ENCODE peak calls at places on chromosomes 7 and 10, in seven cellular contexts. One of them, this sample, is unnamed.
A peak's percentile ranks its signal among the peaks of the same experiment; 100 is the strongest.

GRCh38 chr7:147811923-147812322 is 778.6 kb upstream of the C7orf33 start:
- DNase-seq in omental fat pad: no peak
- DNase-seq in activated CD4-positive, alpha-beta T cell treated with anti-CD3 and anti-CD28 coated beads for 24 hours: no peak
- DNase-seq in NCI-H774: no peak
- DNase-seq in hepatic stellate cell: no peak
- DNase-seq in GM23338: no peak
- DNase-seq in NCI-H1092 treated with DMSO at 0.1 percent for 48 hours: no peak
- DNase-seq in this sample: no peak

GRCh38 chr10:101838416-101838970 is 5.1 kb downstream of the KCNIP2 start:
- DNase-seq in omental fat pad: no peak
- DNase-seq in activated CD4-positive, alpha-beta T cell treated with anti-CD3 and anti-CD28 coated beads for 24 hours: no peak
- DNase-seq in NCI-H774: no peak
- DNase-seq in hepatic stellate cell: no peak
- DNase-seq in GM23338: no peak
- DNase-seq in NCI-H1092 treated with DMSO at 0.1 percent for 48 hours: no peak
- DNase-seq in this sample: no peak

GRCh38 chr7:87564290-87564963 is 36.3 kb downstream of the ABCB1 start:
- DNase-seq in omental fat pad: no peak
- DNase-seq in activated CD4-positive, alpha-beta T cell treated with anti-CD3 and anti-CD28 coated beads for 24 hours: no peak
- DNase-seq in NCI-H774: no peak
- DNase-seq in hepatic stellate cell: peak; percentile 2
- DNase-seq in GM23338: peak; percentile 77
- DNase-seq in NCI-H1092 treated with DMSO at 0.1 percent for 48 hours: peak; percentile 20
- DNase-seq in this sample: peak; percentile 27

GRCh38 chr10:79586933-79587332 is 23.8 kb upstream of the SFTPA1 start:
- DNase-seq in omental fat pad: no peak
- DNase-seq in activated CD4-positive, alpha-beta T cell treated with anti-CD3 and anti-CD28 coated beads for 24 hours: no peak
- DNase-seq in NCI-H774: no peak
- DNase-seq in hepatic stellate cell: no peak
- DNase-seq in GM23338: no peak
- DNase-seq in NCI-H1092 treated with DMSO at 0.1 percent for 48 hours: no peak
- DNase-seq in this sample: no peak

GRCh38 chr10:116146374-116146773 is 126.6 kb downstream of the GFRA1 start:
- DNase-seq in omental fat pad: no peak
- DNase-seq in activated CD4-positive, alpha-beta T cell treated with anti-CD3 and anti-CD28 coated beads for 24 hours: no peak
- DNase-seq in NCI-H774: no peak
- DNase-seq in hepatic stellate cell: no peak
- DNase-seq in GM23338: no peak
- DNase-seq in NCI-H1092 treated with DMSO at 0.1 percent for 48 hours: no peak
- DNase-seq in this sample: no peak

GRCh38 chr10:96292971-96293909 is 11.0 kb upstream of the DNTT start:
- DNase-seq in omental fat pad: no peak
- DNase-seq in activated CD4-positive, alpha-beta T cell treated with anti-CD3 and anti-CD28 coated beads for 24 hours: no peak
- DNase-seq in NCI-H774: no peak
- DNase-seq in hepatic stellate cell: peak; percentile 22
- DNase-seq in GM23338: peak; percentile 78
- DNase-seq in NCI-H1092 treated with DMSO at 0.1 percent for 48 hours: peak; percentile 49
- DNase-seq in this sample: peak; percentile 47

GRCh38 chr7:129295015-129295423 is 70.2 kb downstream of the AHCYL2 start:
- DNase-seq in omental fat pad: no peak
- DNase-seq in activated CD4-positive, alpha-beta T cell treated with anti-CD3 and anti-CD28 coated beads for 24 hours: no peak
- DNase-seq in NCI-H774: no peak
- DNase-seq in hepatic stellate cell: peak; percentile 69
- DNase-seq in GM23338: no peak
- DNase-seq in NCI-H1092 treated with DMSO at 0.1 percent for 48 hours: no peak
- DNase-seq in this sample: peak; percentile 73

GRCh38 chr7:155094636-155095035 is 24.5 kb downstream of the HTR5A start:
- DNase-seq in omental fat pad: no peak
- DNase-seq in activated CD4-positive, alpha-beta T cell treated with anti-CD3 and anti-CD28 coated beads for 24 hours: no peak
- DNase-seq in NCI-H774: no peak
- DNase-seq in hepatic stellate cell: no peak
- DNase-seq in GM23338: no peak
- DNase-seq in NCI-H1092 treated with DMSO at 0.1 percent for 48 hours: no peak
- DNase-seq in this sample: no peak

GRCh38 chr10:30294506-30295280 is 54.4 kb downstream of the MTPAP start:
- DNase-seq in omental fat pad: no peak
- DNase-seq in activated CD4-positive, alpha-beta T cell treated with anti-CD3 and anti-CD28 coated beads for 24 hours: no peak
- DNase-seq in NCI-H774: peak; percentile 2
- DNase-seq in hepatic stellate cell: no peak
- DNase-seq in GM23338: no peak
- DNase-seq in NCI-H1092 treated with DMSO at 0.1 percent for 48 hours: peak; percentile 0
- DNase-seq in this sample: no peak

GRCh38 chr7:116702046-116702445 is 30.1 kb downstream of the MET start:
- DNase-seq in omental fat pad: no peak
- DNase-seq in activated CD4-positive, alpha-beta T cell treated with anti-CD3 and anti-CD28 coated beads for 24 hours: no peak
- DNase-seq in NCI-H774: no peak
- DNase-seq in hepatic stellate cell: no peak
- DNase-seq in GM23338: no peak
- DNase-seq in NCI-H1092 treated with DMSO at 0.1 percent for 48 hours: no peak
- DNase-seq in this sample: no peak

GRCh38 chr10:10956681-10957225 is 60.9 kb upstream of the CELF2 start:
- DNase-seq in omental fat pad: no peak
- DNase-seq in activated CD4-positive, alpha-beta T cell treated with anti-CD3 and anti-CD28 coated beads for 24 hours: no peak
- DNase-seq in NCI-H774: no peak
- DNase-seq in hepatic stellate cell: no peak
- DNase-seq in GM23338: no peak
- DNase-seq in NCI-H1092 treated with DMSO at 0.1 percent for 48 hours: no peak
- DNase-seq in this sample: no peak

GRCh38 chr7:100247152-100247757 is 27.5 kb downstream of the PVRIG start:
- DNase-seq in omental fat pad: no peak
- DNase-seq in activated CD4-positive, alpha-beta T cell treated with anti-CD3 and anti-CD28 coated beads for 24 hours: no peak
- DNase-seq in NCI-H774: peak; percentile 12
- DNase-seq in hepatic stellate cell: peak; percentile 20
- DNase-seq in GM23338: peak; percentile 93
- DNase-seq in NCI-H1092 treated with DMSO at 0.1 percent for 48 hours: peak; percentile 67
- DNase-seq in this sample: peak; percentile 39

GRCh38 chr10:6199131-6199733 is 3.5 kb upstream of the PFKFB3 start:
- DNase-seq in omental fat pad: no peak
- DNase-seq in activated CD4-positive, alpha-beta T cell treated with anti-CD3 and anti-CD28 coated beads for 24 hours: no peak
- DNase-seq in NCI-H774: no peak
- DNase-seq in hepatic stellate cell: no peak
- DNase-seq in GM23338: no peak
- DNase-seq in NCI-H1092 treated with DMSO at 0.1 percent for 48 hours: no peak
- DNase-seq in this sample: no peak

GRCh38 chr10:50326757-50327701 is 75.7 kb upstream of the ASAH2 start:
- DNase-seq in omental fat pad: no peak
- DNase-seq in activated CD4-positive, alpha-beta T cell treated with anti-CD3 and anti-CD28 coated beads for 24 hours: no peak
- DNase-seq in NCI-H774: no peak
- DNase-seq in hepatic stellate cell: peak; percentile 20
- DNase-seq in GM23338: no peak
- DNase-seq in NCI-H1092 treated with DMSO at 0.1 percent for 48 hours: peak; percentile 30
- DNase-seq in this sample: peak; percentile 11

GRCh38 chr7:95318501-95318900 is 5.8 kb downstream of the PON1 start:
- DNase-seq in omental fat pad: no peak
- DNase-seq in activated CD4-positive, alpha-beta T cell treated with anti-CD3 and anti-CD28 coated beads for 24 hours: no peak
- DNase-seq in NCI-H774: peak; percentile 4
- DNase-seq in hepatic stellate cell: no peak
- DNase-seq in GM23338: no peak
- DNase-seq in NCI-H1092 treated with DMSO at 0.1 percent for 48 hours: peak; percentile 96
- DNase-seq in this sample: no peak

GRCh38 chr10:77004917-77005564 is 632.6 kb downstream of the KCNMA1 start:
- DNase-seq in omental fat pad: no peak
- DNase-seq in activated CD4-positive, alpha-beta T cell treated with anti-CD3 and anti-CD28 coated beads for 24 hours: no peak
- DNase-seq in NCI-H774: peak; percentile 11
- DNase-seq in hepatic stellate cell: peak; percentile 37
- DNase-seq in GM23338: peak; percentile 89
- DNase-seq in NCI-H1092 treated with DMSO at 0.1 percent for 48 hours: peak; percentile 47
- DNase-seq in this sample: peak; percentile 49

GRCh38 chr7:137953692-137954470 is 48.0 kb downstream of the CREB3L2 start:
- DNase-seq in omental fat pad: no peak
- DNase-seq in activated CD4-positive, alpha-beta T cell treated with anti-CD3 and anti-CD28 coated beads for 24 hours: no peak
- DNase-seq in NCI-H774: peak; percentile 26
- DNase-seq in hepatic stellate cell: no peak
- DNase-seq in GM23338: peak; percentile 74
- DNase-seq in NCI-H1092 treated with DMSO at 0.1 percent for 48 hours: peak; percentile 7
- DNase-seq in this sample: peak; percentile 63

GRCh38 chr7:7850150-7850549 is 118.4 kb upstream of the GLCCI1 start:
- DNase-seq in omental fat pad: no peak
- DNase-seq in activated CD4-positive, alpha-beta T cell treated with anti-CD3 and anti-CD28 coated beads for 24 hours: no peak
- DNase-seq in NCI-H774: no peak
- DNase-seq in hepatic stellate cell: no peak
- DNase-seq in GM23338: no peak
- DNase-seq in NCI-H1092 treated with DMSO at 0.1 percent for 48 hours: no peak
- DNase-seq in this sample: no peak

GRCh38 chr10:86520871-86521619 is 547 bp downstream of the WAPL start:
- DNase-seq in omental fat pad: peak; percentile 44
- DNase-seq in activated CD4-positive, alpha-beta T cell treated with anti-CD3 and anti-CD28 coated beads for 24 hours: peak; percentile 33
- DNase-seq in NCI-H774: no peak
- DNase-seq in hepatic stellate cell: peak; percentile 81
- DNase-seq in GM23338: peak; percentile 69
- DNase-seq in NCI-H1092 treated with DMSO at 0.1 percent for 48 hours: no peak
- DNase-seq in this sample: peak; percentile 68